ENCODE peak calls at places on chromosomes 1 and 21, in seven cellular contexts. X, U, V, N, K, L and S are unnamed samples.

GRCh38 chr1:208036177-208036808 is 125.4 kb upstream of the CD34 start:
- DNase-seq in K (no peak), V (no peak), N (no peak), U (no peak), X (peak; percentile 27), L (peak; percentile 34), S (peak; percentile 44)

GRCh38 chr21:44074315-44074958 is 32.8 kb upstream of the PWP2 start:
- DNase-seq in X (no peak), U (no peak), L (no peak), V (no peak), K (no peak), N (no peak), S (no peak)

GRCh38 chr1:82464362-82464931 is 663.7 kb downstream of the ADGRL2 start:
- DNase-seq in L (peak; percentile 97), U (peak; percentile 19), N (peak; percentile 11), K (peak; percentile 26), V (no peak), X (no peak), S (peak; percentile 40)

GRCh38 chr1:6151291-6151822 is 28.8 kb downstream of the CHD5 start:
- DNase-seq in L (no peak), N (no peak), V (no peak), X (no peak), U (no peak), K (no peak), S (no peak)

GRCh38 chr1:110203021-110203661 is 7.0 kb upstream of the KCNC4 start:
- DNase-seq in N (no peak), U (peak; percentile 77), V (no peak), K (peak; percentile 36), X (no peak), L (peak; percentile 71), S (peak; percentile 80)

GRCh38 chr21:38790961-38791360 is 14.8 kb upstream of the ETS2 start:
- DNase-seq in U (no peak), K (no peak), V (no peak), L (no peak), N (no peak), X (no peak), S (no peak)

GRCh38 chr1:84584126-84584525 is 9.9 kb upstream of the CTBS start:
- DNase-seq in U (no peak), N (no peak), X (no peak), V (no peak), L (no peak), K (no peak), S (no peak)

GRCh38 chr1:27689423-27690173 is 17.6 kb upstream of the IFI6 start:
- DNase-seq in X (no peak), K (no peak), V (no peak), N (no peak), L (peak; percentile 41), U (no peak), S (no peak)

GRCh38 chr1:2121071-2121691 is 71.0 kb downstream of the PRKCZ start:
- DNase-seq in X (no peak), N (no peak), K (no peak), L (no peak), V (no peak), U (no peak), S (no peak)

GRCh38 chr1:192159769-192160168 is 1.5 kb downstream of the RGS18 start:
- DNase-seq in N (no peak), L (no peak), X (no peak), K (no peak), V (no peak), U (no peak), S (peak; percentile 9)

GRCh38 chr1:117780981-117781475 is 148.4 kb downstream of the GDAP2 start:
- DNase-seq in U (no peak), V (no peak), N (no peak), X (no peak), K (no peak), L (peak; percentile 60), S (no peak)

GRCh38 chr1:25080294-25081209 is 150.5 kb upstream of the RUNX3 start:
- DNase-seq in K (no peak), L (peak; percentile 12), N (no peak), X (no peak), U (no peak), V (no peak), S (no peak)

GRCh38 chr1:245079021-245079609 is 75.7 kb upstream of the KIF26B start:
- DNase-seq in K (no peak), X (no peak), U (no peak), L (peak; percentile 83), V (no peak), N (no peak), S (peak; percentile 80)

GRCh38 chr1:8911416-8912309 is 33.2 kb upstream of the ENO1 start:
- DNase-seq in V (no peak), U (no peak), L (no peak), K (no peak), N (no peak), X (no peak), S (no peak)

GRCh38 chr1:202540448-202540847 is 169.8 kb downstream of the SYT2 start:
- DNase-seq in N (no peak), K (no peak), V (no peak), L (no peak), U (no peak), X (no peak), S (no peak)

GRCh38 chr21:41230530-41230929 is 62.6 kb downstream of the BACE2 start:
- DNase-seq in K (no peak), U (no peak), N (no peak), V (no peak), X (no peak), L (no peak), S (no peak)

DNA sequence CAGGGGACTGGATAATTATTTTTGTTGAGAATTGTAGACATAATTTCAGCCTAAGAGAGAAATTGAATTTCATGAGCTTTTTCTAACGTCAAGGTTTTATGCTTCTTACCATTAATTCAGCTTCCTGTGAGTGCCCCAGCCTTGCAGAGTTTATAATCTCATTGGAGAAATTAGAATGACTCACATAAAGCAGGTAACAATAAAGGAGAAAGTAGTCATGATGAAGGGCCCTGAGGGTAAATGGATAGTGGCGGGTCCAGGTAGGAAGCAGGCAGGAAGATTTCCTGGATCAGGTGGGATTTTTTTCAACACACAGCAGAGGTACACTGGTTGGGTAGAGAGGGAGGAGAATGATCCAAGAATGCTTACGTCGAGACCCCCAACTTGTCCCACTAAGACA is 311.4 kb downstream of the BARHL2 start:
- DNase-seq in N (no peak), U (no peak), X (no peak), K (no peak), V (no peak), L (no peak), S (no peak)
- H3K27ac ChIP-seq in N (no peak overlapping the region), U (no peak overlapping the region), X (no peak overlapping the region), K (no peak overlapping the region), V (no peak overlapping the region), L (no peak overlapping the region), S (no peak overlapping the region)

GRCh38 chr1:90936731-90937130 is 85.1 kb downstream of the ZNF644 start:
- DNase-seq in V (no peak), K (no peak), N (no peak), U (no peak), X (no peak), L (no peak), S (no peak)
- H3K36me3 ChIP-seq in V (peaks cover 24% of the 10 kb centered on the region), K (no peaks in the 10 kb centered on the region), N (no peaks in the 10 kb centered on the region), U (no peaks in the 10 kb centered on the region), X (peaks cover 12% of the 10 kb centered on the region), L (peaks cover 8% of the 10 kb centered on the region), S (no peaks in the 10 kb centered on the region)

DNA sequence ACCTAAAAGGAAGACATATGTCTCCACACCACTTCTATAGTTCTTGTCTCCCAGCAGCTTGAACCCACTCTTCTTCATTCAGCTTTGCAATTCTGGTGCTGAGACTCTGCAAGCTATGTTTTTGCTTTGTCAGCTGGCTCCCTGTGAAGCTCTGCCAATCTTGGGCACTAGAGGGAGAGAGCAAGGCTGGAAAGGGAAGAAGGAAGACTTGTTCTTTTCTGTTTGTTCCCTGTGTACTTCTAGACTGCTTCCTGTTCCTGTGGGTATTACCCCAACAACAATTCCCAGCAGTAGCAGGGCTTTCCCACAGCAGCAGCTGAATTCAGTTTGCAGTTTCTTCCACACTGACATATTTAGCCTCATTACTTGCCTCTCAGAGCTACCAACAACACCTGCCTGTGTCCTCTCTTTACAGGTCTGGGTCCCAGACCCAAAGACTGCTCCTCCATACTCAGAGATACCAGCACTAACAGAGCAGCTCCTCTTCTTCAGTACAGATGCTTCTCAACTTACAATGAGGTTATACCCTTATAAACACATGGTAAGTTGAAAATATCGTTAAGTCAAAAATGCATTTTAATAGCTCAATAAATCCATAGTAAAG is 275.2 kb upstream of the NEGR1 start:
- DNase-seq in U (peak; percentile 34), N (no peak), K (no peak), X (no peak), V (no peak), L (peak; percentile 15), S (peak; percentile 38)
- TF ChIP-seq CTCF in U (no peak), N (peak; percentile 31), K (no peak), X (no peak), V (peak; percentile 10), L (peak; percentile 31), S (peak; percentile 38)

GRCh38 chr1:106113851-106114250 is 942.6 kb upstream of the PRMT6 start:
- DNase-seq in U (no peak), V (no peak), K (no peak), N (no peak), L (no peak), X (no peak), S (no peak)
- H3K27ac ChIP-seq in U (no peak overlapping the region), V (no peak overlapping the region), K (no peak overlapping the region), N (no peak overlapping the region), L (no peak overlapping the region), X (no peak overlapping the region), S (no peak overlapping the region)

DNA sequence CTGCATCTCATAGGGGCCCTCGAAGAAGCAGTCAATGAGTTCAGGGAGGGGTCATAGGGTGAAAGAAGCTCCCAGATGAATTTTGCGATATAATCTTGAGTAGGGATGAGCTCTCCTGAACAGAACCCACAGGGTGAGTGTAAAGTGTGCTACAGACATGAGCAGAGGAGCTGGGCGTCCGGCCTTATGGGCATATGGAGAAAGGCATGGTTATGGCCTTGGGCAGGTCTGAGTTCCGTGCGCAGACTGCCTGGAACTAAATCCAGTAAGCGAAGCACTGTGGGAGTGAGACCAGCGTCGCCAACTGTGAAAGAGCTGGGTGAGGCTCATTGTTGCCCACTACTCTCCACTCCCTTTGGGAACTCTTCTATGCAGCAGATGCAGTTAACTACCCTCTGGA is 28.7 kb downstream of the NSL1 start:
- DNase-seq in X (no peak), L (no peak), K (no peak), V (no peak), U (no peak), N (no peak), S (no peak)
- H3K36me3 ChIP-seq in X (no peaks in the 10 kb centered on the region), L (no peaks in the 10 kb centered on the region), K (no peaks in the 10 kb centered on the region), V (no peaks in the 10 kb centered on the region), U (no peaks in the 10 kb centered on the region), N (no peaks in the 10 kb centered on the region), S (no peaks in the 10 kb centered on the region)